ENCODE peak calls at places on chromosomes 4 and X, in four cellular contexts. One of them, this sample, is unnamed.

GRCh38 chrX:70132877-70133302 is 357 bp upstream of the IGBP1 start:
- ATAC-seq in K562: no peak
- ATAC-seq in HCT116: no peak
- ATAC-seq in HepG2: no peak
- ATAC-seq in this sample: no peak

GRCh38 chrX:119041175-119041574 is 31.6 kb upstream of the CT47C1 start:
- ATAC-seq in K562: peak
- ATAC-seq in HCT116: peak
- ATAC-seq in HepG2: peak
- ATAC-seq in this sample: peak

GRCh38 chrX:9785252-9785943 is 831 bp upstream of the SHROOM2 start:
- ATAC-seq in K562: no peak
- ATAC-seq in HCT116: no peak
- ATAC-seq in HepG2: peak
- ATAC-seq in this sample: no peak

GRCh38 chr4:18938343-18939109 is 917.0 kb upstream of the LCORL start:
- ATAC-seq in K562: no peak
- ATAC-seq in HCT116: no peak
- ATAC-seq in HepG2: no peak
- ATAC-seq in this sample: no peak

GRCh38 chrX:136021903-136022302 is 36.7 kb downstream of the SLC9A6 start:
- ATAC-seq in K562: no peak
- ATAC-seq in HCT116: no peak
- ATAC-seq in HepG2: no peak
- ATAC-seq in this sample: no peak

GRCh38 chrX:69195810-69196209 is 30.6 kb upstream of the PJA1 start:
- ATAC-seq in K562: no peak
- ATAC-seq in HCT116: no peak
- ATAC-seq in HepG2: no peak
- ATAC-seq in this sample: no peak

GRCh38 chrX:9183481-9183880 is 149.6 kb upstream of the FAM9B start:
- ATAC-seq in K562: no peak
- ATAC-seq in HCT116: no peak
- ATAC-seq in HepG2: no peak
- ATAC-seq in this sample: no peak

GRCh38 chr4:153372967-153373562 is 28.6 kb downstream of the MND1 start:
- ATAC-seq in K562: no peak
- ATAC-seq in HCT116: no peak
- ATAC-seq in HepG2: no peak
- ATAC-seq in this sample: no peak

GRCh38 chr4:39759569-39759968 is 61.6 kb downstream of the UBE2K start:
- ATAC-seq in K562: no peak
- ATAC-seq in HCT116: no peak
- ATAC-seq in HepG2: no peak
- ATAC-seq in this sample: no peak

GRCh38 chr4:169485791-169486742 is 126.3 kb downstream of the NEK1 start:
- ATAC-seq in K562: peak
- ATAC-seq in HCT116: peak
- ATAC-seq in HepG2: peak
- ATAC-seq in this sample: no peak

GRCh38 chr4:166039822-166040221 is 166.8 kb downstream of the TLL1 start:
- ATAC-seq in K562: no peak
- ATAC-seq in HCT116: no peak
- ATAC-seq in HepG2: no peak
- ATAC-seq in this sample: no peak

GRCh38 chrX:40104649-40105015 is 6.9 kb upstream of the BCOR start:
- ATAC-seq in K562: no peak
- ATAC-seq in HCT116: no peak
- ATAC-seq in HepG2: no peak
- ATAC-seq in this sample: peak

GRCh38 chrX:87663421-87663820 is 145.8 kb downstream of the KLHL4 start:
- ATAC-seq in K562: no peak
- ATAC-seq in HCT116: no peak
- ATAC-seq in HepG2: no peak
- ATAC-seq in this sample: no peak

GRCh38 chr4:26452565-26453531 is 37.4 kb downstream of the CCKAR start:
- ATAC-seq in K562: no peak
- ATAC-seq in HCT116: peak
- ATAC-seq in HepG2: peak
- ATAC-seq in this sample: no peak

GRCh38 chrX:78747471-78747870 is at the start of gene LPAR4:
- ATAC-seq in K562: no peak
- ATAC-seq in HCT116: no peak
- ATAC-seq in HepG2: no peak
- ATAC-seq in this sample: no peak

GRCh38 chr4:108796173-108796572 is 33.3 kb upstream of the ETNPPL start:
- ATAC-seq in K562: no peak
- ATAC-seq in HCT116: no peak
- ATAC-seq in HepG2: no peak
- ATAC-seq in this sample: no peak

GRCh38 chr4:15423285-15423711 is 4.5 kb upstream of the C1QTNF7 start:
- ATAC-seq in K562: no peak
- ATAC-seq in HCT116: no peak
- ATAC-seq in HepG2: no peak
- ATAC-seq in this sample: no peak

GRCh38 chr4:98522603-98523395 is 135.6 kb downstream of the TSPAN5 start:
- ATAC-seq in K562: no peak
- ATAC-seq in HCT116: peak
- ATAC-seq in HepG2: no peak
- ATAC-seq in this sample: no peak

GRCh38 chr4:148081745-148082144 is 349.9 kb downstream of the ARHGAP10 start:
- ATAC-seq in K562: no peak
- ATAC-seq in HCT116: no peak
- ATAC-seq in HepG2: no peak
- ATAC-seq in this sample: no peak

DNA sequence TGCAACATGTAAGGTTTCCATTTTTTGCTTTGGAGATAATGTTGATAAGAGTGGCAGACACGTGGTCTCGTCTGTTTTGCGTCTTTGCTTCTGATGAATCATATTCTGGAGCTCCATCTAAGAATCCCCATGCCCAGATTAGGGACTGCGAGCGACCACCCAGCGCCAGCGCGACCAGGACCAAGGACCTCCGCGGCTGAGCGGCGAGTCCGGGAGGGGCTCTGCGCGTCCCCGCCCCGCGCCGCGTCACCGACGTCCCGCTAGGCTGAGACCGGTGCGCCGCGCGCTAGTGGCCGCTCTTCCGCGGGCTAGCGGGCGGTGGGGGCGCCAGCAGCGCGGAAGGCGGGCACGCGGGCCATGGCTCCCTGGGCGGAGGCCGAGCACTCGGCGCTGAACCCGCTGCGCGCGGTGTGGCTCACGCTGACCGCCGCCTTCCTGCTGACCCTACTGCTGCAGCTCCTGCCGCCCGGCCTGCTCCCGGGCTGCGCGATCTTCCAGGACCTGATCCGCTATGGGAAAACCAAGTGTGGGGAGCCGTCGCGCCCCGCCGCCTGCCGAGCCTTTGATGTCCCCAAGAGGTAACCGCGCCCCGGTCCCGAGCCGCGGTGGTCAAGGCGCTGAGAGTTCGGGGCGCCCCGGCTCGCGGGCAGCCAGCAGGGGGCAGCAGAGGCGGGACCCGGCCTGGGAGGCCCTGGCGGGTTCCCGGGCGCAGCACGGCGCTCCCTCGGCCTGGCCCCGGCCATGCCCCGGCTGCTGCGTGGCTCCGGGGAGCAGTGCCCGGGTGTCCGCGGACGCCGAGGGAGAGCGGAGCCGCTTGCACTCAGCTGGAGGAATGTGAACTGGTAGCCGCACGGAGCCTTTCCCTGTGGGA is at the start of gene SRD5A3:
- ATAC-seq in K562: peak
- ATAC-seq in HCT116: peak
- ATAC-seq in HepG2: peak
- ATAC-seq in this sample: peak
- TF ChIP-seq POLR2A in K562: peak
- TF ChIP-seq POLR2A in HCT116: peak
- TF ChIP-seq POLR2A in HepG2: peak
- TF ChIP-seq POLR2A in this sample: peak

GRCh38 chr4:42327323-42327722 is 70.0 kb upstream of the SHISA3 start:
- ATAC-seq in K562: no peak
- ATAC-seq in HCT116: no peak
- ATAC-seq in HepG2: no peak
- ATAC-seq in this sample: no peak

GRCh38 chr4:42330291-42330690 is 67.0 kb upstream of the SHISA3 start:
- ATAC-seq in K562: no peak
- ATAC-seq in HCT116: no peak
- ATAC-seq in HepG2: peak
- ATAC-seq in this sample: no peak

GRCh38 chr4:42331040-42331439 is 66.2 kb upstream of the SHISA3 start:
- ATAC-seq in K562: no peak
- ATAC-seq in HCT116: no peak
- ATAC-seq in HepG2: no peak
- ATAC-seq in this sample: no peak

GRCh38 chr4:42328978-42329377 is 68.3 kb upstream of the SHISA3 start:
- ATAC-seq in K562: no peak
- ATAC-seq in HCT116: no peak
- ATAC-seq in HepG2: no peak
- ATAC-seq in this sample: no peak

GRCh38 chr4:42329421-42329820 is 67.9 kb upstream of the SHISA3 start:
- ATAC-seq in K562: no peak
- ATAC-seq in HCT116: no peak
- ATAC-seq in HepG2: no peak
- ATAC-seq in this sample: no peak
- TF ChIP-seq POLR2AphosphoS5 in K562: no peak
- TF ChIP-seq POLR2AphosphoS5 in HCT116: no peak
- TF ChIP-seq POLR2AphosphoS5 in HepG2: no peak
- TF ChIP-seq POLR2AphosphoS5 in this sample: no peak

GRCh38 chrX:153970398-153971123 is 1.1 kb downstream of the HCFC1 start:
- ATAC-seq in K562: peak
- ATAC-seq in HCT116: no peak
- ATAC-seq in HepG2: peak
- ATAC-seq in this sample: peak

GRCh38 chrX:153969904-153970397 is 1.7 kb downstream of the HCFC1 start:
- ATAC-seq in K562: no peak
- ATAC-seq in HCT116: no peak
- ATAC-seq in HepG2: no peak
- ATAC-seq in this sample: no peak

GRCh38 chrX:153972368-153973126 is at the start of gene TMEM187:
- ATAC-seq in K562: peak
- ATAC-seq in HCT116: peak
- ATAC-seq in HepG2: peak
- ATAC-seq in this sample: peak

GRCh38 chrX:153971632-153972367 is at the start of gene HCFC1:
- ATAC-seq in K562: peak
- ATAC-seq in HCT116: peak
- ATAC-seq in HepG2: peak
- ATAC-seq in this sample: peak

GRCh38 chrX:153971124-153971631 is 440 bp downstream of the HCFC1 start:
- ATAC-seq in K562: peak
- ATAC-seq in HCT116: peak
- ATAC-seq in HepG2: peak
- ATAC-seq in this sample: peak
- TF ChIP-seq POLR2A in K562: peak
- TF ChIP-seq POLR2A in HCT116: no peak
- TF ChIP-seq POLR2A in HepG2: no peak
- TF ChIP-seq POLR2A in this sample: peak

DNA sequence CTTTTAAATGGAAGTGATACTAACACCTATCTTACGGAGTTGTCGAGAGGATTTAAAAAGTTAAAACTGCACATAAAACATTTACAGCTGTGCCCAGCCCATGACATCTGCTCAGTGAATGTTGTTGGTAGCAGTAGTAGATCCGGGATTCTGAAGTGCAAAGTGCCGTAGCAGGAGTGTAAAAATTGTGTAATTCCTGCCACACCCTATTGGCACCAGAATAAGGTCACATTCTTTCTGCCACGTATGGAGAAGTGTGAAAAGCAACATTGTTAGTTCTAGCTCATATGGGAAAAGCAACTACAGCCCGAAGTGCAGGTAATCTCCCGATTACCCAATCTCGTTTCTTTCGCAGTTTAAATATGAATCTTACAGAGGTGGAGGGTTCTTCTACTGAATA is 31.2 kb downstream of the PRIMPOL start:
- ATAC-seq in K562: no peak
- ATAC-seq in HCT116: no peak
- ATAC-seq in HepG2: no peak
- ATAC-seq in this sample: no peak
- TF ChIP-seq POLR2AphosphoS5 in K562: no peak
- TF ChIP-seq POLR2AphosphoS5 in HCT116: no peak
- TF ChIP-seq POLR2AphosphoS5 in HepG2: no peak
- TF ChIP-seq POLR2AphosphoS5 in this sample: no peak

GRCh38 chrX:116823677-116824076 is 360.9 kb upstream of the CT83 start:
- ATAC-seq in K562: no peak
- ATAC-seq in HCT116: no peak
- ATAC-seq in HepG2: no peak
- ATAC-seq in this sample: no peak

GRCh38 chrX:116827063-116827462 is 364.3 kb upstream of the CT83 start:
- ATAC-seq in K562: no peak
- ATAC-seq in HCT116: no peak
- ATAC-seq in HepG2: no peak
- ATAC-seq in this sample: no peak

GRCh38 chrX:116824785-116825184 is 362.0 kb upstream of the CT83 start:
- ATAC-seq in K562: no peak
- ATAC-seq in HCT116: no peak
- ATAC-seq in HepG2: no peak
- ATAC-seq in this sample: no peak
- TF ChIP-seq POLR2A in K562: no peak
- TF ChIP-seq POLR2A in HCT116: no peak
- TF ChIP-seq POLR2A in HepG2: no peak
- TF ChIP-seq POLR2A in this sample: no peak

DNA sequence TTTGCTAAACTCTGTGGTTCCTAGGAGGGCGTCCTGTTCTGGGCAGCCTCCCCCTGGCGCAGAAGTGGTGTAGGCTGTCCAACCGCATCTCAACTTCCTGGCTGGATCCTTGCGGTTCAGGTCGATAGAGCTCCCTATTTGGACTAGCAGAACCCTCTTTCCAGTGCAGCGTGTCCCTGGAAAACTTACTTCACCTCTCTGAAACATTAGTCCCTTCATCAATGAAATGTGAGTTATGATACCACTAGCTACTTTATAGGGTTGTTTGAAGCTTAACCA is 1.1 kb downstream of the STK32B start:
- ATAC-seq in K562: no peak
- ATAC-seq in HCT116: no peak
- ATAC-seq in HepG2: no peak
- ATAC-seq in this sample: no peak
- TF ChIP-seq POLR2AphosphoS5 in K562: no peak
- TF ChIP-seq POLR2AphosphoS5 in HCT116: no peak
- TF ChIP-seq POLR2AphosphoS5 in HepG2: no peak
- TF ChIP-seq POLR2AphosphoS5 in this sample: no peak

This sample was measured in gastroesophageal sphincter.